ENCODE peak calls at places on chromosome 13, in four cellular contexts. U, C, L and H are unnamed samples.

GRCh38 chr13:75870397-75870801 is 234.3 kb downstream of the LMO7 start:
- DNase-seq in U (no peak), C (no peak), L (no peak), H (peak; percentile 38)

GRCh38 chr13:91133941-91134772 is 213.3 kb upstream of the MIR17HG start:
- DNase-seq in U (no peak), C (no peak), L (peak; percentile 49), H (peak; percentile 78)

GRCh38 chr13:60617863-60618733 is 221.1 kb downstream of the TDRD3 start:
- DNase-seq in U (no peak), C (no peak), L (no peak), H (peak; percentile 62)

GRCh38 chr13:60448907-60449510 is 52.0 kb downstream of the TDRD3 start:
- DNase-seq in U (no peak), C (no peak), L (no peak), H (peak; percentile 78)

GRCh38 chr13:100508996-100509395 is 79.6 kb downstream of the GGACT start:
- DNase-seq in U (no peak), C (no peak), L (no peak), H (no peak)

GRCh38 chr13:27644302-27644701 is 22.6 kb downstream of the POLR1D start:
- DNase-seq in U (no peak), C (no peak), L (no peak), H (peak; percentile 41)

GRCh38 chr13:75825161-75825560 is 189.0 kb downstream of the LMO7 start:
- DNase-seq in U (no peak), C (no peak), L (no peak), H (no peak)

GRCh38 chr13:90839061-90839460 is 508.4 kb upstream of the MIR17HG start:
- DNase-seq in U (no peak), C (no peak), L (no peak), H (no peak)

GRCh38 chr13:33363328-33363727 is 77.8 kb upstream of the STARD13 start:
- DNase-seq in U (no peak), C (no peak), L (no peak), H (no peak)